ENCODE peak calls at places on chromosomes 2 and 18, in eight cellular contexts. I is coronary artery; D is left colon; U is skeletal muscle cell; E is left lung; S is stimulated activated CD4-positive, alpha-beta T cell treated with anti-CD3 and anti-CD28 coated beads, TNF-alpha, amount 100 ng/mL, for 1 hour; T is iPS DF 19.7; A is activated T-helper 1 cell treated with anti-CD3 and anti-CD28 coated beads, Interleukin-2, amount 50 U/mL, for 16 hours. Q is an unnamed sample.

GRCh38 chr2:159046966-159047365 is 78.5 kb downstream of the TANC1 start:
- DNase-seq in U (no peak), A (no peak), T (no peak), I (no peak), D (no peak), S (no peak), E (no peak), Q (no peak)

GRCh38 chr2:10835052-10835970 is 22.7 kb upstream of the PDIA6 start:
- DNase-seq in E (peak; percentile 54), T (no peak), U (no peak), D (peak; percentile 94), A (peak; percentile 59), I (no peak), S (peak; percentile 39), Q (peak; percentile 71)

GRCh38 chr2:42519624-42520023 is 25.8 kb upstream of the KCNG3 start:
- DNase-seq in S (no peak), T (no peak), U (no peak), I (no peak), A (no peak), D (no peak), E (no peak), Q (no peak)

GRCh38 chr18:56389190-56389589 is 249.2 kb downstream of the TXNL1 start:
- DNase-seq in E (no peak), U (no peak), T (no peak), D (no peak), I (no peak), S (no peak), A (no peak), Q (no peak)

GRCh38 chr18:48713302-48713701 is 174.5 kb downstream of the CTIF start:
- DNase-seq in E (no peak), S (no peak), I (no peak), T (no peak), U (peak; percentile 71), A (no peak), D (no peak), Q (peak; percentile 50)

GRCh38 chr2:145028055-145028630 is 508.2 kb upstream of the ZEB2 start:
- DNase-seq in T (no peak), D (no peak), S (no peak), U (no peak), A (no peak), E (no peak), I (no peak), Q (no peak)

GRCh38 chr2:41241325-41242000 is 789.6 kb upstream of the SLC8A1 start:
- DNase-seq in D (no peak), A (no peak), E (no peak), U (no peak), S (no peak), T (no peak), I (no peak), Q (no peak)

GRCh38 chr2:112938904-112939303 is 27.9 kb downstream of the IL37 start:
- DNase-seq in E (no peak), T (no peak), U (no peak), S (no peak), I (no peak), D (no peak), A (no peak), Q (no peak)

GRCh38 chr2:48332286-48332685 is 197.7 kb upstream of the STON1 start:
- DNase-seq in U (no peak), E (no peak), I (no peak), T (no peak), S (no peak), A (no peak), D (no peak), Q (no peak)

GRCh38 chr18:45248240-45248903 is 366.9 kb upstream of the SLC14A2 start:
- DNase-seq in D (no peak), S (no peak), T (no peak), A (no peak), E (no peak), U (peak; percentile 31), I (peak; percentile 81), Q (peak; percentile 61)

GRCh38 chr18:13725566-13726227 is 661 bp downstream of the FAM210A start:
- DNase-seq in U (no peak), T (no peak), S (no peak), E (no peak), I (no peak), D (no peak), A (no peak), Q (no peak)

GRCh38 chr18:26192233-26192632 is 34.0 kb upstream of the TAF4B start:
- DNase-seq in T (no peak), U (no peak), A (no peak), I (no peak), S (no peak), E (no peak), D (no peak), Q (no peak)

GRCh38 chr18:9992300-9992987 is 78.6 kb downstream of the VAPA start:
- DNase-seq in S (no peak), T (no peak), I (no peak), U (no peak), E (no peak), D (no peak), A (no peak), Q (no peak)

GRCh38 chr2:102065675-102066252 is 74.0 kb downstream of the IL1R2 start:
- DNase-seq in I (no peak), E (peak; percentile 74), D (no peak), S (no peak), A (no peak), U (peak; percentile 68), T (no peak), Q (no peak)

GRCh38 chr2:215355801-215356200 is 43.9 kb downstream of the ATIC start:
- DNase-seq in T (no peak), S (no peak), I (no peak), U (peak; percentile 49), D (no peak), A (no peak), E (no peak), Q (no peak)

GRCh38 chr2:209519911-209520310 is 96.1 kb downstream of the MAP2 start:
- DNase-seq in U (no peak), I (no peak), A (no peak), E (no peak), T (no peak), D (no peak), S (no peak), Q (no peak)

GRCh38 chr2:88187038-88187676 is 17.0 kb downstream of the THNSL2 start:
- DNase-seq in E (no peak), U (no peak), I (no peak), A (no peak), T (no peak), S (no peak), D (peak; percentile 90), Q (no peak)

GRCh38 chr18:23229472-23229871 is 94.2 kb downstream of the CABLES1 start:
- DNase-seq in D (no peak), I (no peak), U (no peak), A (no peak), E (no peak), S (no peak), T (no peak), Q (no peak)

GRCh38 chr18:47979611-47980200 is 49.2 kb upstream of the SMAD2 start:
- DNase-seq in D (no peak), E (no peak), U (no peak), I (no peak), A (no peak), S (no peak), T (no peak), Q (no peak)

GRCh38 chr2:112646102-112646719 is 472 bp downstream of the SLC20A1 start:
- DNase-seq in D (no peak), T (no peak), S (no peak), U (no peak), A (peak; percentile 46), E (no peak), I (peak; percentile 80), Q (peak; percentile 61)

GRCh38 chr2:86053166-86053565 is 52.5 kb downstream of the POLR1A start:
- DNase-seq in I (no peak), U (no peak), D (no peak), T (no peak), E (no peak), S (no peak), A (no peak), Q (no peak)

GRCh38 chr2:24919100-24919976 is 699 bp downstream of the ADCY3 start:
- DNase-seq in T (no peak), U (no peak), I (no peak), A (peak; percentile 34), S (peak; percentile 17), D (peak; percentile 54), E (no peak), Q (peak; percentile 79)

GRCh38 chr2:174174741-174175140 is 73.6 kb downstream of the OLA1 start:
- DNase-seq in U (no peak), I (no peak), A (no peak), T (no peak), S (no peak), E (no peak), D (no peak), Q (no peak)

GRCh38 chr2:199111461-199111860 is 346.3 kb downstream of the SATB2 start:
- DNase-seq in D (no peak), E (no peak), A (no peak), U (no peak), I (no peak), T (no peak), S (no peak), Q (no peak)